ENCODE peak calls at places on chromosome 20, in four cellular contexts. E is SK-N-SH, I is K562, A is GM12878. L is an unnamed sample.

GRCh38 chr20:33685328-33686007 is 717 bp downstream of the E2F1 start:
- DNase-seq in E (peak; percentile 80), A (peak; percentile 62), I (peak; percentile 89), L (peak; percentile 71)

GRCh38 chr20:38132910-38133501 is 32.1 kb downstream of the TGM2 start:
- DNase-seq in E (peak; percentile 21), I (no peak), A (no peak), L (no peak)

GRCh38 chr20:47675190-47676142 is 109.8 kb downstream of the SULF2 start:
- DNase-seq in E (no peak), A (no peak), I (no peak), L (peak; percentile 82)

GRCh38 chr20:60930023-60930790 is 321.9 kb upstream of the CDH4 start:
- DNase-seq in I (no peak), A (no peak), E (no peak), L (no peak)

GRCh38 chr20:18683839-18684238 is 96.0 kb downstream of the DTD1 start:
- DNase-seq in I (no peak), E (no peak), A (no peak), L (no peak)

GRCh38 chr20:40778894-40779496 is 90.0 kb upstream of the MAFB start:
- DNase-seq in E (no peak), I (no peak), A (no peak), L (no peak)

GRCh38 chr20:51484141-51484815 is 58.2 kb downstream of the NFATC2 start:
- DNase-seq in E (no peak), I (no peak), A (no peak), L (no peak)

GRCh38 chr20:20465259-20465658 is 97.4 kb downstream of the INSM1 start:
- DNase-seq in I (peak; percentile 6), A (no peak), E (no peak), L (no peak)

GRCh38 chr20:6976535-6976934 is 209.0 kb downstream of the BMP2 start:
- DNase-seq in E (no peak), I (no peak), A (no peak), L (no peak)

GRCh38 chr20:52724586-52724985 is 247.6 kb upstream of the TSHZ2 start:
- DNase-seq in E (no peak), I (no peak), A (no peak), L (no peak)

GRCh38 chr20:9218412-9219001 is 149.6 kb downstream of the PLCB4 start:
- DNase-seq in E (no peak), A (no peak), I (peak; percentile 7), L (no peak)

GRCh38 chr20:43432498-43432897 is 25.2 kb upstream of the SRSF6 start:
- DNase-seq in A (no peak), I (no peak), E (no peak), L (no peak)
- TF ChIP-seq YY1 in A (no peak), I (no peak), E (no peak), L (no peak)

GRCh38 chr20:12394786-12395185 is 477.1 kb downstream of the BTBD3 start:
- DNase-seq in E (no peak), A (no peak), I (no peak), L (no peak)
- TF ChIP-seq FOXM1 in E (no peak), A (no peak), I (no peak), L (no peak)

GRCh38 chr20:4038047-4038459 is 22.7 kb upstream of the RNF24 start:
- DNase-seq in I (peak; percentile 77), A (peak; percentile 75), E (no peak), L (no peak)
- TF ChIP-seq REST in I (no peak), A (no peak), E (no peak), L (no peak)

GRCh38 chr20:63064745-63065711 is 58.3 kb upstream of the BHLHE23 start:
- DNase-seq in I (no peak), A (no peak), E (no peak), L (no peak)
- TF ChIP-seq YY1 in I (no peak), A (no peak), E (no peak), L (no peak)

GRCh38 chr20:36532822-36533221 is 8.5 kb upstream of the MYL9 start:
- DNase-seq in A (no peak), E (no peak), I (no peak), L (no peak)
- TF ChIP-seq FOXM1 in A (no peak), E (no peak), I (no peak), L (no peak)

DNA sequence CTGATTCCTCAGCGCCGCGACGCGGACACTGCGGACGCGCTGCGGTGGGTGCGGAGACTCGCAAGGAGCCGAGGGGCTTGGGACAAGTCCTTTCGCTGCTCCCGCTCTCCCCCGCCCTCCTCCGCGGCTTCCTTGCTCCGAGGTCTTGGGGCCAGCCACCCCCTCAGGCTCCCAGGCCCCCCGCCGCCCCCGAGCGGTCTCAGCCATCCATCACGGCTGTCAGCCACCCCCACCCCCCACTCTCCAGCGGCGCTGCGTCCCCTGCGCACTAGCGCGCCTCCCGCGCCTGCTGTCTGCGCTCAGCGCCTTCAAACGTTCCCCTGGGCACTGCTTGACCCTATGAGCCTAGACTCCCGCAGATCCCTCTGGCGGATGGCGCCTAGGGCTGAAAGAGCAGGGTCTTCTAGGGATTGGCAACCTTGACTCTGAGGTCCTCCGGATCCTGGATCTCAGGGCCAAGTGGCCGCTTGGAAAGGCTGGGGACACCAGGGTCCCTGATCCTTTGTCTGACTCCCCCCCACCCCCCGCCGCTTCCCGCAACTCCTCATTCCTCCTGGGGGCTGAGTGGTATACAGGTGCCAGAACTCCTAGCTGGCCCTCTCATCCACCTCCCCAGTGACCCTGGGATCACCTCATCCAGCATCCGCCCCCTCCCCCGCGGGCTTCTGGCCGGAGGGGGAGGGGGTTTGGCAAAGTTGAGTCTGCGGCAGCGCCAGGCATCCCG is 1.4 kb downstream of the SLC12A5 start:
- DNase-seq in A (no peak), E (peak; percentile 63), I (no peak), L (no peak)
- TF ChIP-seq REST in A (no peak), E (no peak), I (no peak), L (peak; percentile 16)

GRCh38 chr20:14860410-14860814 is 523.0 kb upstream of the FLRT3 start:
- DNase-seq in E (no peak), A (no peak), I (no peak), L (peak; percentile 16)
- TF ChIP-seq YY1 in E (no peak), A (no peak), I (no peak), L (no peak)

DNA sequence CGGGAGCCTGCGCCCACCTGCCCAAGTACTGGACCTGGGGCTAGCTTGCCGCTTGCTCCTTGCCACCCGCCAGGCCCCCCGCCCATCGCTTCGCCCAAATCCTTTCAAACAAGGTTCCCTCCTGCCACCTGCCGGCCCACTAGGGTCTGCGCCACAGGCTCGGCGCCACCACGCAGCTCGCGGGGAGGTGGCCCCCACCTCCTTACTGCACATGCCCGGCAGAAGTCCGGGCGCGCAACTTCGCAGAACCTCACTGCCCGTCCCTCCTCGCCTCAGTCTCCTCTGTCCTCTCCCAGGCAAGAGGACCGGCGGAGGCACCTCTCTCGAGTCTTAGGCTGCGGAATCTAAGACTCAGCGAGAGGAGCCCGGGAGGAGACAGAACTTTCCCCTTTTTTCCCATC is 11.2 kb downstream of the GNAS-AS1 start:
- DNase-seq in I (peak; percentile 61), A (no peak), E (peak; percentile 85), L (peak; percentile 34)
- TF ChIP-seq FOXM1 in I (no peak), A (no peak), E (no peak), L (no peak)

GRCh38 chr20:57577679-57578475 is 17.0 kb downstream of the PCK1 start:
- DNase-seq in E (no peak), I (peak; percentile 75), A (no peak), L (no peak)
- TF ChIP-seq REST in E (no peak), I (no peak), A (no peak), L (no peak)

GRCh38 chr20:17161661-17162410 is 65.0 kb upstream of the PCSK2 start:
- DNase-seq in A (no peak), E (no peak), I (no peak), L (no peak)
- TF ChIP-seq YY1 in A (no peak), E (no peak), I (no peak), L (no peak)